ENCODE peak calls at places on chromosomes 12 and 14, in ten cellular contexts. D is T-helper 9 cell; E is choroid plexus epithelial cell; Z is HCEC 1CT; P is activated T-helper 1 cell treated with anti-CD3 and anti-CD28 coated beads, Interleukin-12 subunit alpha, Interleukin-12 subunit beta, Interleukin-2, Interleukin-4 antibody, amounts not matched to agents 30 ng/mL and 10 ng/mL and 1 ng/mL, durations not matched to agents 14 hours and 24 hours and 36 hours; H is HTR-8/SVneo; U is Ammon's horn; Q is DND-41; A is glutamatergic neuron; N is fibroblast of pulmonary artery. K is an unnamed sample.

GRCh38 chr12:121241203-121241970 is 31.5 kb downstream of the P2RX4 start:
- DNase-seq in D (no peak), E (no peak), Z (no peak), P (no peak), H (no peak), U (no peak), Q (no peak), A (no peak), N (peak), K (no peak)

GRCh38 chr12:93591137-93591868 is 18.8 kb downstream of the SOCS2 start:
- DNase-seq in D (peak), E (peak), Z (peak), P (no peak), H (peak), U (peak), Q (peak), A (peak), N (peak), K (peak)

GRCh38 chr12:120015313-120015712 is 26.3 kb downstream of the BICDL1 start:
- DNase-seq in D (peak), E (no peak), Z (no peak), P (peak), H (no peak), U (no peak), Q (no peak), A (no peak), N (no peak), K (no peak)

GRCh38 chr12:3604281-3604680 is 113.3 kb downstream of the PRMT8 start:
- DNase-seq in D (no peak), E (no peak), Z (no peak), P (no peak), H (no peak), U (no peak), Q (no peak), A (peak), N (no peak), K (no peak)

GRCh38 chr12:77777274-77777673 is 53.4 kb upstream of the NAV3 start:
- DNase-seq in D (no peak), E (peak), Z (no peak), P (no peak), H (no peak), U (no peak), Q (no peak), A (no peak), N (peak), K (no peak)

GRCh38 chr14:29757711-29758233 is 169.9 kb downstream of the PRKD1 start:
- DNase-seq in D (no peak), E (no peak), Z (no peak), P (no peak), H (no peak), U (no peak), Q (no peak), A (no peak), N (no peak), K (no peak)

GRCh38 chr12:13000616-13000934 is 510 bp upstream of the HEBP1 start:
- DNase-seq in D (peak), E (no peak), Z (peak), P (no peak), H (peak), U (no peak), Q (no peak), A (no peak), N (no peak), K (no peak)

GRCh38 chr12:32897688-32898573 is 1.4 kb upstream of the PKP2 start:
- DNase-seq in D (no peak), E (no peak), Z (no peak), P (no peak), H (no peak), U (no peak), Q (no peak), A (no peak), N (no peak), K (no peak)

GRCh38 chr12:3748620-3749019 is 4.3 kb downstream of the CRACR2A start:
- DNase-seq in D (no peak), E (no peak), Z (no peak), P (no peak), H (no peak), U (no peak), Q (no peak), A (no peak), N (no peak), K (peak)

GRCh38 chr12:105214141-105214540 is 21.8 kb downstream of the APPL2 start:
- DNase-seq in D (no peak), E (no peak), Z (no peak), P (no peak), H (no peak), U (no peak), Q (no peak), A (no peak), N (peak), K (no peak)

GRCh38 chr14:54975856-54976255 is 51.0 kb downstream of the WDHD1 start:
- DNase-seq in D (no peak), E (peak), Z (no peak), P (no peak), H (no peak), U (no peak), Q (no peak), A (no peak), N (peak), K (peak)

GRCh38 chr14:62076368-62076767 is 314.1 kb downstream of the SNAPC1 start:
- DNase-seq in D (no peak), E (no peak), Z (no peak), P (no peak), H (no peak), U (no peak), Q (peak), A (no peak), N (no peak), K (no peak)

GRCh38 chr12:79514730-79515525 is 175.8 kb downstream of the PAWR start:
- DNase-seq in D (no peak), E (peak), Z (peak), P (no peak), H (no peak), U (no peak), Q (no peak), A (no peak), N (peak), K (peak)

GRCh38 chr14:101880016-101880297 is 84.4 kb upstream of the DYNC1H1 start:
- DNase-seq in D (no peak), E (no peak), Z (no peak), P (no peak), H (no peak), U (no peak), Q (no peak), A (no peak), N (no peak), K (no peak)

GRCh38 chr12:46692606-46693005 is 133.2 kb downstream of the SLC38A4 start:
- DNase-seq in D (no peak), E (no peak), Z (peak), P (no peak), H (no peak), U (no peak), Q (no peak), A (no peak), N (no peak), K (no peak)

GRCh38 chr14:24298892-24299254 is 707 bp downstream of the DHRS1 start:
- DNase-seq in D (no peak), E (peak), Z (peak), P (no peak), H (peak), U (no peak), Q (no peak), A (no peak), N (peak), K (peak)

GRCh38 chr12:6821271-6821673 is 349 bp upstream of the GPR162 start:
- DNase-seq in D (no peak), E (peak), Z (peak), P (no peak), H (peak), U (peak), Q (peak), A (peak), N (peak), K (peak)

GRCh38 chr12:10213168-10214130 is 772 bp downstream of the GABARAPL1 start:
- DNase-seq in D (peak), E (peak), Z (peak), P (peak), H (no peak), U (peak), Q (peak), A (peak), N (peak), K (peak)

GRCh38 chr14:24634158-24634557 is at the start of gene GZMB:
- DNase-seq in D (no peak), E (no peak), Z (no peak), P (peak), H (no peak), U (no peak), Q (no peak), A (no peak), N (no peak), K (no peak)

GRCh38 chr14:93481758-93482157 is 51.0 kb downstream of the UNC79 start:
- DNase-seq in D (no peak), E (no peak), Z (no peak), P (no peak), H (no peak), U (no peak), Q (no peak), A (no peak), N (peak), K (no peak)

GRCh38 chr12:132513070-132513398 is 23.1 kb downstream of the FBRSL1 start:
- DNase-seq in D (no peak), E (peak), Z (peak), P (no peak), H (no peak), U (no peak), Q (no peak), A (no peak), N (peak), K (no peak)

GRCh38 chr14:91229743-91230200 is 14.7 kb downstream of the GPR68 start:
- DNase-seq in D (peak), E (peak), Z (peak), P (peak), H (no peak), U (no peak), Q (peak), A (no peak), N (peak), K (no peak)

GRCh38 chr14:71680733-71681387 is 251.4 kb upstream of the RGS6 start:
- DNase-seq in D (no peak), E (no peak), Z (no peak), P (no peak), H (no peak), U (no peak), Q (no peak), A (no peak), N (no peak), K (no peak)

GRCh38 chr12:50145439-50145838 is 21.7 kb downstream of the CERS5 start:
- DNase-seq in D (no peak), E (no peak), Z (no peak), P (no peak), H (no peak), U (no peak), Q (no peak), A (no peak), N (no peak), K (no peak)

GRCh38 chr12:94458882-94459772 is 540 bp downstream of the CEP83 start:
- DNase-seq in D (no peak), E (peak), Z (no peak), P (no peak), H (peak), U (no peak), Q (no peak), A (no peak), N (peak), K (peak)

GRCh38 chr12:68349921-68350606 is 17.9 kb upstream of the MDM1 start:
- DNase-seq in D (no peak), E (no peak), Z (no peak), P (no peak), H (no peak), U (no peak), Q (no peak), A (no peak), N (no peak), K (no peak)

GRCh38 chr14:103127861-103128598 is 4.8 kb downstream of the TNFAIP2 start:
- DNase-seq in D (no peak), E (no peak), Z (no peak), P (no peak), H (no peak), U (no peak), Q (no peak), A (no peak), N (no peak), K (no peak)

GRCh38 chr12:64883264-64884163 is 59.1 kb downstream of the TBC1D30 start:
- DNase-seq in D (no peak), E (no peak), Z (peak), P (no peak), H (no peak), U (no peak), Q (no peak), A (no peak), N (no peak), K (no peak)

GRCh38 chr14:73784988-73785313 is 66.7 kb upstream of the PTGR2 start:
- DNase-seq in D (no peak), E (no peak), Z (no peak), P (no peak), H (no peak), U (no peak), Q (no peak), A (no peak), N (no peak), K (no peak)